ENCODE peak calls at places on chromosomes 7 and 10, in eight cellular contexts. C is bronchial epithelial cell; Y is cardiac muscle cell; F is neural progenitor cell; M is CD8-positive, alpha-beta T cell; Q is fibroblast of mammary gland; P is AG09309; K is ovary. U is an unnamed sample.

GRCh38 chr10:29688230-29688634 is 53.5 kb upstream of the SVIL start:
- DNase-seq in C (no peak), Y (peak; percentile 6), F (peak; percentile 57), M (no peak), Q (peak; percentile 33), P (no peak), K (no peak), U (no peak)

GRCh38 chr10:98205351-98205750 is 62.6 kb downstream of the LOXL4 start:
- DNase-seq in C (no peak), Y (no peak), F (no peak), M (no peak), Q (no peak), P (no peak), K (no peak), U (no peak)

GRCh38 chr10:101601541-101601940 is 13.4 kb downstream of the DPCD start:
- DNase-seq in C (no peak), Y (peak; percentile 58), F (no peak), M (no peak), Q (no peak), P (no peak), K (no peak), U (no peak)

GRCh38 chr7:22361795-22362194 is 4.8 kb upstream of the RAPGEF5 start:
- DNase-seq in C (peak; percentile 93), Y (no peak), F (no peak), M (no peak), Q (peak; percentile 20), P (no peak), K (no peak), U (peak; percentile 22)

GRCh38 chr7:23284861-23285260 is 14.3 kb upstream of the MALSU1 start:
- DNase-seq in C (no peak), Y (no peak), F (no peak), M (no peak), Q (no peak), P (no peak), K (no peak), U (no peak)

GRCh38 chr7:148153611-148154010 is 437.0 kb upstream of the C7orf33 start:
- DNase-seq in C (no peak), Y (peak; percentile 67), F (no peak), M (no peak), Q (no peak), P (no peak), K (peak; percentile 84), U (no peak)

GRCh38 chr7:129557686-129558481 is 53.6 kb upstream of the NRF1 start:
- DNase-seq in C (no peak), Y (no peak), F (no peak), M (no peak), Q (no peak), P (no peak), K (no peak), U (no peak)

GRCh38 chr10:48792121-48792520 is 107.4 kb downstream of the WDFY4 start:
- DNase-seq in C (no peak), Y (no peak), F (no peak), M (no peak), Q (no peak), P (no peak), K (no peak), U (no peak)

DNA sequence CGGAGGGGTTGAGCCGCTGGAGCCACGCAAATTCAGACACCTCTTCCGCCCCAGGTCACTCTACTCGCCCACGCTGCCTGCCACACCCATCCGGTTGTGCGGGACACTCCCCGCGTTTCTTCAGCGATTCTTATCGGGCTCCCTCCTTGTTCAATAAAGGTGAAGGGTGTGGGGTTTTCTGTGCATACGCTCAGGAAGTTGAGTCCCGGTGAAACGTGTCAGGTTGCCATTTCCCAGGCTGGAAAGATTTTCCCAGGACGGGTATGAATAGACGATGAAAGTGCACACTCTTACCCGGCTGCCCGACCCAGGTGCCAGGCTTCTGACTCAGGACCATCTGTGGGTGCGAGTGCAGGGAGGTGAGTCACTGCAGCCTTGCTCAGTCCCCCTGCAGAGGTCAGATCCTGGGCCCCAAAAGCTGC is 22.0 kb downstream of the KLF6 start:
- DNase-seq in C (peak; percentile 99), Y (no peak), F (no peak), M (no peak), Q (peak; percentile 66), P (no peak), K (no peak), U (peak; percentile 50)
- H3K4me3 ChIP-seq in C (no peak overlapping the region), Y (no peak overlapping the region), F (no peak overlapping the region), M (no peak overlapping the region), Q (no peak overlapping the region), P (no peak overlapping the region), K (no peak overlapping the region), U (no peak overlapping the region)

DNA sequence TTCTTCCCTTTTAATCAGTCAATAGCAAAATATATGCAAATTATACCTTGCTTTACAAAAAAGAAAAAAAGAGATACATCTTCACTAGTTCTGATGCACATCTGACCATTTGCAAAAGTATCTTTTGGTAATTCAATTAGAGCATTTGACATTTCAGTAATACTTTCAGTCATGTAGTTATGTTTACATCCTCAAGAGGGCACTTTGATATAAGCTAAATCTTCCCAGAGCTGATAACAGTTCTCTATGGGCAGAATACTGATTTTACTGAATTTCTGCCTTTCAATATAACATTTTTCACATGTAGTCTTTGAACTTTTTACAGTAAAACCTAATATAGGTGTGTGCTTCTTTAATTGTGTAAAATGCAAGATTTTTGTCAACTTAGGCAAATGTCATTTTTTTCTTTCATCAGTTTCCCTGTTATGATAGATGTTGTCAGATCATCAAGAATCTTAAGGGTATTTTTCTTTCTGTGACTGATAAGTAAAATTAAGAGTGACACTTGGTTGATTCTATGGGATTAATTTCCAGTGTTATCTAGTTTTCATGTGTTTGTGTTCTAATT is 703.5 kb upstream of the SEMA3D start:
- DNase-seq in C (peak; percentile 38), Y (peak; percentile 46), F (peak; percentile 49), M (no peak), Q (peak; percentile 34), P (peak; percentile 2), K (no peak), U (peak; percentile 34)
- TF ChIP-seq CTCF in C (peak; percentile 31), Y (peak; percentile 57), F (peak; percentile 77), M (no peak), Q (peak; percentile 56), P (peak; percentile 44), K (no peak), U (peak; percentile 44)

GRCh38 chr7:5693529-5693928 is 87.9 kb downstream of the RNF216 start:
- DNase-seq in C (peak; percentile 88), Y (peak; percentile 85), F (no peak), M (no peak), Q (peak; percentile 42), P (no peak), K (no peak), U (peak; percentile 64)

GRCh38 chr7:5692845-5693278 is 88.6 kb downstream of the RNF216 start:
- DNase-seq in C (peak; percentile 85), Y (no peak), F (no peak), M (no peak), Q (peak; percentile 71), P (no peak), K (no peak), U (peak; percentile 70)

GRCh38 chr7:5695037-5695708 is 86.3 kb downstream of the RNF216 start:
- DNase-seq in C (no peak), Y (no peak), F (no peak), M (peak; percentile 81), Q (peak; percentile 85), P (no peak), K (peak; percentile 36), U (peak; percentile 76)

GRCh38 chr7:5695709-5696345 is 85.6 kb downstream of the RNF216 start:
- DNase-seq in C (no peak), Y (no peak), F (no peak), M (no peak), Q (peak; percentile 76), P (no peak), K (peak; percentile 71), U (peak; percentile 73)

DNA sequence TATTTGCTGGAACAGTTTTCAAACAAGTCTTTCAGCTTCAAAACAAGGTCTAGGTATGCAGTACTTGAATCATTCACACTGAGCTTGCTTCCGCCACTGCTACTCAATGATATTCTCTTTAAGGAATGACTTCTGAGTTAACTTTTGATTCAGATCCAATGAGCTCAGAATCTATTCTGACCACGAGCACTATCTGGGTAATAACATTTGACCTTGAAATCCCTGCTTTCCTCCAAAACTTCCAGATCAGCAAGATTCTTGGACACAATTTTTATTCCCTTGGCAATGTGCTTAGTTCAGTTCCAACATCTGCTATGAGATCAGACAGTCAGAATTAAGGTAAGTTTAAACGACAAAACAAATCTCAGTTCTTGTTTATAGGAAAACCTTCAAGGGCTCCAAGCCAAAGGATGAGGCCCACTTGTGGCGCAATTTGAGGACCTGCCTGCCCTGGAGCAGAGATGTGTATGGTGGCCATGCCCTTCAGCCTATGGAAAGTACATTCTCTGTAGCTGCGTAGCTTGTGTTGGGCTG is 87.2 kb downstream of the RNF216 start:
- DNase-seq in C (peak; percentile 66), Y (no peak), F (no peak), M (no peak), Q (peak; percentile 96), P (peak; percentile 54), K (no peak), U (peak; percentile 93)
- H3K4me3 ChIP-seq in C (no peak overlapping the region), Y (no peak overlapping the region), F (no peak overlapping the region), M (peak overlapping the region; percentile 64), Q (no peak overlapping the region), P (no peak overlapping the region), K (peak overlapping the region; percentile 18), U (no peak overlapping the region)

GRCh38 chr7:150972746-150973145 is 5.4 kb downstream of the KCNH2 start:
- DNase-seq in C (no peak), Y (no peak), F (no peak), M (no peak), Q (no peak), P (no peak), K (no peak), U (no peak)

GRCh38 chr7:150975536-150976285 is 2.4 kb downstream of the KCNH2 start:
- DNase-seq in C (no peak), Y (no peak), F (no peak), M (no peak), Q (no peak), P (no peak), K (no peak), U (no peak)

GRCh38 chr7:150972094-150972493 is 6.0 kb downstream of the KCNH2 start:
- DNase-seq in C (no peak), Y (no peak), F (peak; percentile 47), M (no peak), Q (no peak), P (no peak), K (peak; percentile 90), U (no peak)

GRCh38 chr7:150974468-150975391 is 3.4 kb downstream of the KCNH2 start:
- DNase-seq in C (no peak), Y (peak; percentile 80), F (peak; percentile 71), M (peak; percentile 89), Q (no peak), P (no peak), K (no peak), U (no peak)

DNA sequence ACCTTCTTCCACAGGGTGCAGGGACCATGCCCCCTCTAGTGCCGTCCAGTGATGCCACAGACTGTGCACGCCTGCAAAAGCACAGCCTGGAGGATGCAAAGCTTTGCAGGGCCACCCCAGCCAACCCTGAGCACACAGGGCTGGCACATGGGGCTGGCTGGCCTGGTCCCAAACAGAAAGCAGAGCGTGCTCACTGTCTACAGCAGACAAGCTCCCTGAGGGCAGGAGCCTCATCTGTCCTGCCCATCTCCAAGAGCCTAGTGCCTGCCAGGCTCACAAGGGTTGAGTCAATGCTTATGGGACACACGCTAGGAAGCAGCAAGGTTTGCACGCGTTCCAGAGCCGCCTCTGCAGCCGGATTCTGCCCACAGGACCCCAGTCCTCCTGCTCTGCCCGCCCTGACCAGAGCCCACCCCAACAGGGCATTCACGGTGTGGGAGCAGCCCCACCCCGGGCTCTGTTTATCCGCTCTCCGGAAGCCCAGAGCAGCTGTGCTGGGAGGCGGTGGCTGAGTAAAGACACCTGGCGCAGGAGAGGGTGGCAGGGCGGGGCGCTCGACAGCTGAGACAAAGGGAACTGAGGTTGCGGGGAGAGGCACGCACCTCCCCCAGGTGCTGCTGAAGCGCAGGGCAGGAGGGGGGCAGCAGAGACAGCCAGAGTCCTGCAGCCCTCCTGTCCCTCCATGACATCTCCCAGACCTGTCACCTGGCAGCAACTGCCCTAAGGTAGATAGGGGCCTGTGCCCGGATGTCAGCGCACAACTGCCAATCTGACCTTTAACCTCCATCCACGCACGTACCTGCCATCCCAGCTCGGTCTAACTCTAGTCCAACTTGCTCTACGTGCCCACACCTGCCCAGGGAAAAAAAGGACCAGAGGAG is 4.3 kb downstream of the KCNH2 start:
- DNase-seq in C (peak; percentile 13), Y (no peak), F (no peak), M (peak; percentile 66), Q (no peak), P (no peak), K (no peak), U (no peak)
- TF ChIP-seq CTCF in C (no peak), Y (no peak), F (no peak), M (no peak), Q (no peak), P (no peak), K (no peak), U (no peak)